ENCODE peak calls at places on chromosomes 13 and 19, in six cellular contexts. T, D, W, M, X and J are unnamed samples.

GRCh38 chr13:30576528-30576927 is 41.2 kb upstream of the USPL1 start:
- DNase-seq in T (no peak), D (no peak), W (no peak), M (no peak), X (peak), J (peak)

GRCh38 chr19:43476606-43477005 is 11.2 kb upstream of the LYPD3 start:
- DNase-seq in T (no peak), D (no peak), W (no peak), M (no peak), X (no peak), J (no peak)

GRCh38 chr13:97224544-97225324 is 2.6 kb downstream of the MBNL2 start:
- DNase-seq in T (no peak), D (peak), W (peak), M (no peak), X (peak), J (no peak)

GRCh38 chr13:112619730-112620639 is 32.0 kb upstream of the TUBGCP3 start:
- DNase-seq in T (no peak), D (peak), W (peak), M (no peak), X (no peak), J (no peak)

GRCh38 chr19:53977429-53977990 is 13.9 kb upstream of the CACNG6 start:
- DNase-seq in T (peak), D (peak), W (peak), M (no peak), X (peak), J (peak)

GRCh38 chr19:17183858-17184271 is 31.3 kb upstream of the USE1 start:
- DNase-seq in T (peak), D (no peak), W (no peak), M (no peak), X (no peak), J (no peak)

GRCh38 chr19:8610041-8610927 is at the start of gene ADAMTS10:
- DNase-seq in T (peak), D (no peak), W (no peak), M (no peak), X (peak), J (peak)

GRCh38 chr19:50333737-50334617 is 4.8 kb upstream of the KCNC3 start:
- DNase-seq in T (peak), D (peak), W (peak), M (peak), X (peak), J (peak)

GRCh38 chr19:46860846-46861690 is at the start of gene ARHGAP35:
- DNase-seq in T (peak), D (no peak), W (peak), M (no peak), X (peak), J (no peak)

GRCh38 chr19:31402931-31403330 is 53.7 kb upstream of the TSHZ3 start:
- DNase-seq in T (no peak), D (no peak), W (no peak), M (no peak), X (no peak), J (no peak)

GRCh38 chr13:91375119-91375729 is 23.2 kb upstream of the GPC5 start:
- DNase-seq in T (no peak), D (no peak), W (peak), M (no peak), X (no peak), J (no peak)

GRCh38 chr13:30868806-30869470 is 37.1 kb upstream of the MEDAG start:
- DNase-seq in T (no peak), D (no peak), W (no peak), M (no peak), X (no peak), J (no peak)

GRCh38 chr19:39847525-39847924 is 1.3 kb upstream of the FBL start:
- DNase-seq in T (no peak), D (no peak), W (peak), M (no peak), X (no peak), J (no peak)

GRCh38 chr19:1312732-1313694 is 27.3 kb downstream of the EFNA2 start:
- DNase-seq in T (no peak), D (no peak), W (peak), M (no peak), X (no peak), J (no peak)

GRCh38 chr19:39915101-39915847 is 19.2 kb downstream of the FCGBP start:
- DNase-seq in T (no peak), D (peak), W (no peak), M (no peak), X (no peak), J (no peak)

GRCh38 chr13:49840667-49841066 is 48.2 kb upstream of the KPNA3 start:
- DNase-seq in T (no peak), D (no peak), W (no peak), M (no peak), X (no peak), J (no peak)

GRCh38 chr13:45861352-45861751 is 9.8 kb upstream of the SIAH3 start:
- DNase-seq in T (no peak), D (no peak), W (no peak), M (no peak), X (no peak), J (no peak)

GRCh38 chr19:11236324-11237301 is 2.8 kb upstream of the ANGPTL8 start:
- DNase-seq in T (no peak), D (no peak), W (no peak), M (no peak), X (no peak), J (no peak)

GRCh38 chr13:97781891-97782305 is 171.6 kb upstream of the IPO5 start:
- DNase-seq in T (no peak), D (no peak), W (no peak), M (no peak), X (no peak), J (no peak)

GRCh38 chr19:5631511-5632240 is 8.8 kb downstream of the SAFB start:
- DNase-seq in T (no peak), D (no peak), W (no peak), M (no peak), X (no peak), J (no peak)

GRCh38 chr13:39855236-39855635 is 199.8 kb downstream of the COG6 start:
- DNase-seq in T (no peak), D (no peak), W (no peak), M (no peak), X (no peak), J (no peak)

GRCh38 chr19:33868821-33869412 is 72.2 kb downstream of the KCTD15 start:
- DNase-seq in T (no peak), D (no peak), W (peak), M (no peak), X (no peak), J (no peak)

GRCh38 chr13:79642596-79642995 is 161.6 kb downstream of the NDFIP2 start:
- DNase-seq in T (no peak), D (no peak), W (no peak), M (no peak), X (no peak), J (no peak)

GRCh38 chr13:49579501-49579900 is 5.9 kb downstream of the RCBTB1 start:
- DNase-seq in T (no peak), D (no peak), W (no peak), M (no peak), X (no peak), J (no peak)

GRCh38 chr13:73820285-73820684 is 313.9 kb downstream of the KLF12 start:
- DNase-seq in T (no peak), D (no peak), W (no peak), M (no peak), X (no peak), J (no peak)

GRCh38 chr13:50693755-50694154 is 149.7 kb downstream of the DLEU7 start:
- DNase-seq in T (no peak), D (no peak), W (no peak), M (no peak), X (no peak), J (no peak)

GRCh38 chr19:35718345-35719041 is 690 bp downstream of the KMT2B start:
- DNase-seq in T (no peak), D (no peak), W (peak), M (peak), X (peak), J (peak)

GRCh38 chr19:51096473-51097165 is 11.6 kb downstream of the CTU1 start:
- DNase-seq in T (no peak), D (peak), W (no peak), M (no peak), X (no peak), J (no peak)

GRCh38 chr13:110523838-110524237 is 37.7 kb downstream of the RAB20 start:
- DNase-seq in T (no peak), D (no peak), W (no peak), M (no peak), X (no peak), J (no peak)

GRCh38 chr19:7242601-7243258 is 51.5 kb downstream of the INSR start:
- DNase-seq in T (no peak), D (no peak), W (no peak), M (no peak), X (no peak), J (no peak)

GRCh38 chr13:96816261-96816660 is 178.0 kb downstream of the OXGR1 start:
- DNase-seq in T (no peak), D (no peak), W (no peak), M (no peak), X (no peak), J (no peak)